ENCODE peak calls at places on chromosome 22, in four cellular contexts. S, Y, A and B are unnamed samples.

GRCh38 chr22:43859176-43859575 is 3.1 kb downstream of the SULT4A1 start:
- DNase-seq in Y (peak), A (no peak), S (no peak), B (no peak)

GRCh38 chr22:36144886-36145541 is 15.5 kb downstream of the APOL3 start:
- DNase-seq in S (peak), Y (peak), A (peak), B (peak)

GRCh38 chr22:44936201-44936600 is 73.6 kb downstream of the PHF21B start:
- DNase-seq in A (no peak), S (no peak), Y (peak), B (no peak)

GRCh38 chr22:43985532-43985931 is 30.3 kb downstream of the SAMM50 start:
- DNase-seq in S (no peak), Y (no peak), A (no peak), B (no peak)

GRCh38 chr22:24550028-24550901 is 4.7 kb downstream of the GUCD1 start:
- DNase-seq in Y (peak), S (peak), A (peak), B (no peak)

GRCh38 chr22:30210235-30210831 is 36.2 kb downstream of the LIF start:
- DNase-seq in S (no peak), Y (no peak), A (peak), B (peak)

GRCh38 chr22:25126510-25126909 is 73.1 kb upstream of the CRYBB3 start:
- DNase-seq in A (no peak), S (no peak), Y (no peak), B (no peak)

GRCh38 chr22:30602049-30602448 is 4.9 kb upstream of the TCN2 start:
- DNase-seq in A (no peak), Y (no peak), S (peak), B (peak)

GRCh38 chr22:47043835-47044721 is 281.6 kb downstream of the TBC1D22A start:
- DNase-seq in A (peak), S (peak), Y (peak), B (peak)

GRCh38 chr22:22550789-22551434 is 8.2 kb downstream of the PRAME start:
- DNase-seq in A (no peak), Y (no peak), S (no peak), B (no peak)
- H3K4me3 ChIP-seq in A (no peak), Y (no peak), S (no peak), B (no peak)

DNA sequence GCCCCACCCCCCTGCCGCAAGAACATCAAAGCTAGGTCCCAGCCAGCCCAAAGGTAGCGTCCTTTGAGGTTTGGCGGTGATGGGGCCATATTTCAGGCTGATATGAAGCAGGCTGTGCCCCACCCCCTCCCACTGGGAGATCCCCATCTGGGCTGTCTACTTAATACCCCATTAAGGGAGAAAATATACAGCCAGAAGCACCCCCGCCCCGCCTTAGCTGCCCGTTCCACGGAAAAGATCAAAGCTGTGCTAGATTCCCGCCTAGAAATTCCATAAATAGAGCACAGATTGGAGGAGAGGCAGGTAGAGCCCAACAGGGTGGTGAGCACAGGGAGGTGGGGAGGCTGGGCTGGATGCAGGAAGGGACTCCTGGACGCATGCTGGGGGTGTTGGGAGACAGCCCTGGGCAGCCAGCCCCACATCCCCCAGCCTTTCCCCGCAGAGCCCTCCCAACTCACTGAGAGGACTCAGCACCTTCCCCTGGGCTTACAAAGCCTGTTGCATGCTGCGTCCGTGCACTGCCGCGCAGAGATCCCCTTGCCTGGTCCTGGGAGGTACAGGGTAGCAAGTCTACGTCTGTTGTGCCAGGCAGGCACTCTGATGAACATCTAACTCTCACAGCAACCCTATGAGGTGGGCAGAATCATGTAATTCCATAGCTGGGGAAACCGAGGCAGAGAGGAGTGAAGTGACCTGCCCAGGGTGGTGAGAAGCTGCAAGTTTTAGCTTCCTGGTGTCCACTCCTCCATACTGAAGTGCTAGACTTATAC is 33.8 kb upstream of the TCF20 start:
- DNase-seq in Y (no peak), S (no peak), A (no peak), B (no peak)
- H3K4me3 ChIP-seq in Y (no peak), S (no peak), A (no peak), B (no peak)

GRCh38 chr22:50697667-50698506 is 25.3 kb downstream of the SHANK3 start:
- DNase-seq in S (peak), A (no peak), Y (peak), B (no peak)

GRCh38 chr22:50695421-50696250 is 23.0 kb downstream of the SHANK3 start:
- DNase-seq in Y (peak), S (no peak), A (no peak), B (peak)

GRCh38 chr22:50696251-50696798 is 23.7 kb downstream of the SHANK3 start:
- DNase-seq in Y (no peak), S (no peak), A (no peak), B (peak)

GRCh38 chr22:50698546-50698945 is 25.9 kb downstream of the SHANK3 start:
- DNase-seq in A (no peak), Y (peak), S (peak), B (no peak)

DNA sequence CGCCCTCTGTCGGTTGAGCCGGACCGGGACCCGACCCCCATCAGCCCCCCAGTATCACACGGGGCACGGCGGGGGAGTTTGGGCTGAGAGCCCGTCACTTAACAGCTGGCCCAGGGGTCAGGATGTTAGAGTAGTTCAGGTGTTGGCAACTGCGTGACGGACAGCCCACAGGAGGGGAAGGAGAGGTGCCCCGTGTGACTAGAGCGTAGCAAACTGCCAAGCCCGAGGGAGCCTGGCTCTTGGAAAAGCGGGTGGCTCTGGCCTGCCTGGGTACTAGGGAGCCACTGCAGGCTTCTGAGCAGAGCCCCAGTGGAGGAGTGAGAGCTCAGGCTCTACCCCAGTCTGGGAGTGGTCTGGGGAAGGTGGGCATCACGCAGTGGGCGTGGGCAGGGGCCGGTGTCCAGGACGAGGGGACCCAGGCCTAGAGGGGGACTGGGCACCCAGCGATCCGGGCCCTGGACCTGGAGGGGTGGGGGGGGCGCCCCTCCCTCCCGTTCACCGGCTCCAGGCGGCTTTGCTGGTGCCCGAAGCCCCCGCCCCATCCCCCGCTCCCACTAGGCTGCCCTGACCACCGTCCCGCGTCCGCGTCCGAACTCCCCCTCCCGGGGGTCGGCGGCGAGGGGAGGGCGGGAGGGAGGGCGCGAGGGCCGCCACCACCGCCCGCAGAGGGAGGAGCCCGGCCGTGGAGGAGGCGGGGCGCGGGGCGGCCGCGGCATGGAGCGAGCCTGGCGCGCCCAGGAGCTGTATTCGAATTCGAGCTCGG is 24.4 kb downstream of the SHANK3 start:
- DNase-seq in Y (peak), A (no peak), S (peak), B (peak)
- H3K4me3 ChIP-seq in Y (peak), A (peak), S (peak), B (peak)

GRCh38 chr22:39182478-39183030 is 30.1 kb upstream of the CBX7 start:
- DNase-seq in A (no peak), S (peak), Y (no peak), B (no peak)

GRCh38 chr22:39181778-39182177 is 29.3 kb upstream of the CBX7 start:
- DNase-seq in A (no peak), S (no peak), Y (no peak), B (no peak)

GRCh38 chr22:39185601-39186012 is 33.1 kb upstream of the CBX7 start:
- DNase-seq in Y (peak), S (peak), A (no peak), B (no peak)

GRCh38 chr22:39184586-39185577 is 32.4 kb upstream of the CBX7 start:
- DNase-seq in A (no peak), Y (peak), S (peak), B (no peak)

DNA sequence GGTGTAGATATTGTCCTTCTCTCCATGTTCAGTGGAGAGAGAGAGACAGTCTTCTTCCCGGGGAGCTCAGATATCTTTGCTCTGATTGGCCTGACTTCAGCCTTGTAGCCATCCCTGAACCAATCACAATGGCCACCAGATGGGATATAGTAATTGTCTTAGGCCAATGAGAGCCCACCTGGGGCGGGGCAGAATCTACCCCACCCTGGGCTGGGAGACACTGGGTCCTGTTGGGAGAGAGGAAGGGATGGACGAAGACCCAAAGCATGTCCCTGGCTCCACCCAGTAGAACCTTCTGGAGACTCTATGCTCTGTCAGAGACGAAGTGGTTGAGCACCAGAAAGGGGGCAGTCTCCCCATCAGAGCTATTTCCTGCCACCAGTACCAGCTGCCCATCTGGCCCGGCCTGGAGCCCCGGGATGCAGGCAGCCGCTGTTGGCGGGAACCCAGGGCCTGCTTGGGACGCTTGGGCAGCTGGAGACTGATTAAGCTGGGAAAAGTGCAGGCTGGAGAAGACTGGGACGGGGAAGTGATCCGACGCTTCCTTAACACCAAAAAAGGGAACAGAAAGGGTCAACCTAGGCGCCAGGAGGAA is 31.6 kb upstream of the CBX7 start:
- DNase-seq in Y (peak), S (peak), A (no peak), B (no peak)
- H3K4me3 ChIP-seq in Y (no peak), S (peak), A (no peak), B (no peak)

DNA sequence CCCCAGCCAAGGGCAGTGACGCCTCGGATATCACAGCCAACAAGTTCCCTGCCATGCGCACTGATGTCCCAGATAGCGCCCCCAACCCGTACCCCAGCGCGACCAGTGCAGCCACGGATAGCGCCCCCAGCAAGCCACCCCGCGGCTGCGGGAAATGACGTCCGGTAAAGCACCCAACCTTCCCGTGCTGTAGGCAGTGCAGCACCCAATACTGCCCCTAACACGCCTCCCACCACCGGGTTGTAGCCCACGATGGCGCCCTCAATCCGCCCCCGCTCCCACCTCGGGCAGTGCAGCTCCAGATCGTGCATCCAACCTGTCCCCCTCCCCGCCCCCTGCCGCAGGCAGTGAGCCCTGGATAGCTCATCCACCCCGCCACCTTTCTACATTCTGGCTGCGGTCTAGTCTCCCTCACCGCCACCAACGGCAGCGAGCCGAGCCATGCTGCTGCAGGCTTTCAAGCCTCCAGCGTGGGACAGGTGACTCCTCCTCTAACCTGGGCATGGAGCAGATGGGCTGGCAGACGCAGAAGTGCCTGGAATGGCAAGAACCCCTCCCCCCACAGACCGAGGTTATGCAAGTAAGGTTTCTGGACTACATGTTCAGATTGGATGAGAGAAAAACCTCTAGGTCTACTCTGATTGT is 540 bp downstream of the RFPL2 start:
- DNase-seq in S (no peak), Y (no peak), A (no peak), B (no peak)
- H3K4me3 ChIP-seq in S (no peak), Y (no peak), A (peak), B (no peak)

GRCh38 chr22:48090332-48090672 is 1327.9 kb downstream of the TBC1D22A start:
- DNase-seq in Y (no peak), S (no peak), A (no peak), B (no peak)
- H3K4me3 ChIP-seq in Y (peak), S (no peak), A (no peak), B (no peak)

GRCh38 chr22:50568626-50569025 is 5.9 kb upstream of the SYCE3 start:
- DNase-seq in S (no peak), Y (peak), A (peak), B (peak)
- H3K4me3 ChIP-seq in S (no peak), Y (no peak), A (no peak), B (no peak)

GRCh38 chr22:38067771-38068360 is 10.7 kb downstream of the PICK1 start:
- DNase-seq in Y (peak), S (no peak), A (no peak), B (no peak)
- H3K4me3 ChIP-seq in Y (no peak), S (no peak), A (no peak), B (no peak)

GRCh38 chr22:20130319-20130718 is 1.3 kb upstream of the ZDHHC8 start:
- DNase-seq in Y (no peak), S (no peak), A (no peak), B (peak)
- H3K4me3 ChIP-seq in Y (no peak), S (no peak), A (peak), B (no peak)

GRCh38 chr22:39080993-39081513 is 4.0 kb downstream of the APOBEC3G start:
- DNase-seq in A (no peak), Y (no peak), S (no peak), B (no peak)

GRCh38 chr22:39073941-39074340 is 3.1 kb upstream of the APOBEC3G start:
- DNase-seq in A (no peak), S (no peak), Y (no peak), B (no peak)

GRCh38 chr22:39078329-39078728 is 1.3 kb downstream of the APOBEC3G start:
- DNase-seq in S (no peak), A (no peak), Y (peak), B (no peak)

GRCh38 chr22:39080052-39080762 is 3.1 kb downstream of the APOBEC3G start:
- DNase-seq in Y (peak), A (no peak), S (no peak), B (no peak)

GRCh38 chr22:39077513-39077840 is 402 bp downstream of the APOBEC3G start:
- DNase-seq in Y (no peak), A (no peak), S (no peak), B (no peak)
- H3K4me3 ChIP-seq in Y (peak), A (peak), S (peak), B (no peak)